ENCODE peak calls at places on chromosomes 3 and 15, in four cellular contexts. One of them, this sample, is unnamed.

GRCh38 chr3:100225883-100226282 is 34.9 kb upstream of the TBC1D23 start:
- DNase-seq in iris pigment epithelial cell: no peak
- DNase-seq in HuH-7: no peak
- DNase-seq in HS-5: no peak
- DNase-seq in this sample: no peak

GRCh38 chr3:110495201-110495927 is 576.3 kb upstream of the NECTIN3 start:
- DNase-seq in iris pigment epithelial cell: no peak
- DNase-seq in HuH-7: no peak
- DNase-seq in HS-5: no peak
- DNase-seq in this sample: no peak

GRCh38 chr3:40741729-40742128 is 217.0 kb downstream of the ZNF621 start:
- DNase-seq in iris pigment epithelial cell: peak
- DNase-seq in HuH-7: no peak
- DNase-seq in HS-5: no peak
- DNase-seq in this sample: peak

GRCh38 chr3:13670292-13670691 is 121.4 kb downstream of the FBLN2 start:
- DNase-seq in iris pigment epithelial cell: no peak
- DNase-seq in HuH-7: no peak
- DNase-seq in HS-5: no peak
- DNase-seq in this sample: no peak

GRCh38 chr3:9797196-9797945 is 4.5 kb downstream of the ARPC4 start:
- DNase-seq in iris pigment epithelial cell: no peak
- DNase-seq in HuH-7: no peak
- DNase-seq in HS-5: no peak
- DNase-seq in this sample: peak

GRCh38 chr3:143972495-143973351 is 1.1 kb downstream of the DIPK2A start:
- DNase-seq in iris pigment epithelial cell: peak
- DNase-seq in HuH-7: peak
- DNase-seq in HS-5: peak
- DNase-seq in this sample: peak

GRCh38 chr15:98812711-98813441 is 164.5 kb downstream of the IGF1R start:
- DNase-seq in iris pigment epithelial cell: peak
- DNase-seq in HuH-7: peak
- DNase-seq in HS-5: no peak
- DNase-seq in this sample: peak

GRCh38 chr15:39491917-39492490 is 88.9 kb upstream of the THBS1 start:
- DNase-seq in iris pigment epithelial cell: no peak
- DNase-seq in HuH-7: no peak
- DNase-seq in HS-5: no peak
- DNase-seq in this sample: no peak

GRCh38 chr3:67647390-67647878 is 7.0 kb downstream of the SUCLG2 start:
- DNase-seq in iris pigment epithelial cell: peak
- DNase-seq in HuH-7: no peak
- DNase-seq in HS-5: peak
- DNase-seq in this sample: peak

GRCh38 chr15:48644827-48645557 is 517 bp downstream of the FBN1 start:
- DNase-seq in iris pigment epithelial cell: peak
- DNase-seq in HuH-7: peak
- DNase-seq in HS-5: no peak
- DNase-seq in this sample: peak

GRCh38 chr3:41265011-41265545 is 65.8 kb downstream of the CTNNB1 start:
- DNase-seq in iris pigment epithelial cell: peak
- DNase-seq in HuH-7: no peak
- DNase-seq in HS-5: no peak
- DNase-seq in this sample: peak

GRCh38 chr3:37824954-37825328 is 36.7 kb upstream of the CTDSPL start:
- DNase-seq in iris pigment epithelial cell: no peak
- DNase-seq in HuH-7: no peak
- DNase-seq in HS-5: no peak
- DNase-seq in this sample: no peak

GRCh38 chr3:164673738-164674137 is 404.6 kb downstream of the SI start:
- DNase-seq in iris pigment epithelial cell: no peak
- DNase-seq in HuH-7: no peak
- DNase-seq in HS-5: no peak
- DNase-seq in this sample: no peak

GRCh38 chr15:80619677-80620076 is 75.4 kb upstream of the ABHD17C start:
- DNase-seq in iris pigment epithelial cell: no peak
- DNase-seq in HuH-7: no peak
- DNase-seq in HS-5: no peak
- DNase-seq in this sample: peak

GRCh38 chr3:176734146-176734545 is 463.1 kb downstream of the TBL1XR1 start:
- DNase-seq in iris pigment epithelial cell: no peak
- DNase-seq in HuH-7: no peak
- DNase-seq in HS-5: no peak
- DNase-seq in this sample: no peak

GRCh38 chr15:50735156-50735555 is 30.4 kb downstream of the SPPL2A start:
- DNase-seq in iris pigment epithelial cell: no peak
- DNase-seq in HuH-7: no peak
- DNase-seq in HS-5: no peak
- DNase-seq in this sample: no peak

GRCh38 chr15:67701669-67702068 is 123.6 kb upstream of the SKOR1 start:
- DNase-seq in iris pigment epithelial cell: peak
- DNase-seq in HuH-7: no peak
- DNase-seq in HS-5: no peak
- DNase-seq in this sample: peak

GRCh38 chr3:158091526-158091925 is 14.7 kb downstream of the SHOX2 start:
- DNase-seq in iris pigment epithelial cell: peak
- DNase-seq in HuH-7: no peak
- DNase-seq in HS-5: no peak
- DNase-seq in this sample: peak

GRCh38 chr15:90382305-90382704 is 5.7 kb upstream of the IQGAP1 start:
- DNase-seq in iris pigment epithelial cell: peak
- DNase-seq in HuH-7: no peak
- DNase-seq in HS-5: no peak
- DNase-seq in this sample: no peak

GRCh38 chr3:181210275-181210674 is 220.7 kb upstream of the DNAJC19 start:
- DNase-seq in iris pigment epithelial cell: peak
- DNase-seq in HuH-7: no peak
- DNase-seq in HS-5: peak
- DNase-seq in this sample: peak

GRCh38 chr3:75192065-75192658 is 472.0 kb upstream of the FRG2C start:
- DNase-seq in iris pigment epithelial cell: peak
- DNase-seq in HuH-7: no peak
- DNase-seq in HS-5: no peak
- DNase-seq in this sample: peak

GRCh38 chr15:69222002-69222474 is 61.6 kb downstream of the GLCE start:
- DNase-seq in iris pigment epithelial cell: no peak
- DNase-seq in HuH-7: peak
- DNase-seq in HS-5: no peak
- DNase-seq in this sample: no peak

GRCh38 chr3:150303776-150304175 is 104.3 kb upstream of the TSC22D2 start:
- DNase-seq in iris pigment epithelial cell: no peak
- DNase-seq in HuH-7: no peak
- DNase-seq in HS-5: no peak
- DNase-seq in this sample: no peak

GRCh38 chr15:89075121-89075640 is 13.1 kb upstream of the ABHD2 start:
- DNase-seq in iris pigment epithelial cell: no peak
- DNase-seq in HuH-7: no peak
- DNase-seq in HS-5: no peak
- DNase-seq in this sample: no peak

GRCh38 chr15:40088929-40089755 is 19.5 kb downstream of the BMF start:
- DNase-seq in iris pigment epithelial cell: no peak
- DNase-seq in HuH-7: no peak
- DNase-seq in HS-5: no peak
- DNase-seq in this sample: no peak

GRCh38 chr3:88059380-88060160 is 515 bp downstream of the ZNF654 start:
- DNase-seq in iris pigment epithelial cell: no peak
- DNase-seq in HuH-7: peak
- DNase-seq in HS-5: no peak
- DNase-seq in this sample: no peak

GRCh38 chr3:172859035-172859434 is 108.5 kb downstream of the ECT2 start:
- DNase-seq in iris pigment epithelial cell: peak
- DNase-seq in HuH-7: no peak
- DNase-seq in HS-5: no peak
- DNase-seq in this sample: peak

GRCh38 chr15:43204016-43204901 is 16.6 kb downstream of the EPB42 start:
- DNase-seq in iris pigment epithelial cell: peak
- DNase-seq in HuH-7: peak
- DNase-seq in HS-5: no peak
- DNase-seq in this sample: peak

GRCh38 chr3:24018784-24019570 is 73.9 kb downstream of the NR1D2 start:
- DNase-seq in iris pigment epithelial cell: no peak
- DNase-seq in HuH-7: no peak
- DNase-seq in HS-5: no peak
- DNase-seq in this sample: no peak

GRCh38 chr15:57932348-57932747 is 133.2 kb downstream of the ALDH1A2 start:
- DNase-seq in iris pigment epithelial cell: no peak
- DNase-seq in HuH-7: no peak
- DNase-seq in HS-5: no peak
- DNase-seq in this sample: no peak

GRCh38 chr3:73786346-73786807 is 161.6 kb upstream of the PDZRN3 start:
- DNase-seq in iris pigment epithelial cell: peak
- DNase-seq in HuH-7: no peak
- DNase-seq in HS-5: peak
- DNase-seq in this sample: peak

GRCh38 chr3:111616417-111617105 is 21.4 kb upstream of the ZBED2 start:
- DNase-seq in iris pigment epithelial cell: peak
- DNase-seq in HuH-7: no peak
- DNase-seq in HS-5: no peak
- DNase-seq in this sample: no peak

This sample was measured in cardiac fibroblast.